ENCODE peak calls at places on chromosomes 3 and 15, in five cellular contexts. L is body of pancreas, C is lower lobe of right lung, M is HCT116, D is psoas muscle. S is an unnamed sample. For H3K4me1 and H3K9me3, the result is how much of the 10 kb centered on the place peaks cover.

GRCh38 chr3:139677341-139678155 is at the start of gene NMNAT3:
- DNase-seq in L (peak), C (peak), M (peak), D (peak), S (peak)

GRCh38 chr3:138438896-138439295 is 4.5 kb downstream of the ESYT3 start:
- DNase-seq in L (no peak), C (no peak), M (no peak), D (no peak), S (no peak)

GRCh38 chr3:147418352-147418751 is 9.2 kb downstream of the ZIC1 start:
- DNase-seq in L (no peak), C (no peak), M (no peak), D (no peak), S (no peak)

GRCh38 chr15:48001393-48002059 is 119.3 kb upstream of the SLC24A5 start:
- DNase-seq in L (no peak), C (no peak), M (no peak), D (no peak), S (no peak)

GRCh38 chr15:31360843-31361763 is 34.5 kb downstream of the KLF13 start:
- DNase-seq in L (peak), C (peak), M (no peak), D (no peak), S (peak)

GRCh38 chr3:13768453-13768852 is 111.4 kb downstream of the WNT7A start:
- DNase-seq in L (no peak), C (no peak), M (no peak), D (no peak), S (no peak)

GRCh38 chr3:116394365-116394764 is 50.9 kb downstream of the LSAMP start:
- DNase-seq in L (no peak), C (no peak), M (no peak), D (no peak), S (no peak)

GRCh38 chr15:68820205-68820588 is 498 bp downstream of the ANP32A start:
- DNase-seq in L (peak), C (peak), M (no peak), D (peak), S (peak)

GRCh38 chr15:80991446-80991845 is 1.8 kb upstream of the MESD start:
- DNase-seq in L (peak), C (no peak), M (no peak), D (peak), S (peak)

GRCh38 chr15:44023176-44023575 is 171.9 kb downstream of the FRMD5 start:
- DNase-seq in L (no peak), C (no peak), M (no peak), D (no peak), S (no peak)

GRCh38 chr15:33737687-33738606 is 230.3 kb upstream of the CHRM5 start:
- DNase-seq in L (peak), C (no peak), M (peak), D (no peak), S (peak)

GRCh38 chr15:33852094-33852493 is 116.2 kb upstream of the CHRM5 start:
- DNase-seq in L (no peak), C (no peak), M (no peak), D (no peak), S (no peak)

GRCh38 chr3:111301238-111301798 is 229.7 kb downstream of the NECTIN3 start:
- DNase-seq in L (no peak), C (no peak), M (no peak), D (no peak), S (no peak)

GRCh38 chr3:139394116-139394515 is 4.7 kb upstream of the COPB2 start:
- DNase-seq in L (no peak), C (no peak), M (no peak), D (no peak), S (no peak)

GRCh38 chr15:85414991-85415390 is 34.6 kb downstream of the AKAP13 start:
- DNase-seq in L (no peak), C (no peak), M (no peak), D (no peak), S (no peak)

GRCh38 chr3:4988815-4989648 is 9.8 kb downstream of the BHLHE40 start:
- DNase-seq in L (peak), C (no peak), M (no peak), D (peak), S (peak)

GRCh38 chr3:143443851-143444331 is 324.3 kb downstream of the CHST2 start:
- DNase-seq in L (peak), C (peak), M (peak), D (peak), S (peak)

GRCh38 chr3:178677961-178678360 is 141.7 kb downstream of the KCNMB2 start:
- DNase-seq in L (no peak), C (no peak), M (no peak), D (no peak), S (no peak)

GRCh38 chr3:31815631-31816440 is 165.2 kb downstream of the OSBPL10 start:
- DNase-seq in L (no peak), C (no peak), M (no peak), D (no peak), S (no peak)

GRCh38 chr15:72389231-72389630 is 8.9 kb upstream of the TMEM202 start:
- DNase-seq in L (peak), C (no peak), M (no peak), D (no peak), S (no peak)

GRCh38 chr3:58038675-58039302 is 30.6 kb downstream of the FLNB start:
- DNase-seq in L (no peak), C (no peak), M (no peak), D (no peak), S (no peak)

GRCh38 chr3:183664913-183665381 is 29.5 kb downstream of the KLHL24 start:
- DNase-seq in L (no peak), C (no peak), M (no peak), D (no peak), S (no peak)

GRCh38 chr15:61889706-61890105 is 170.5 kb downstream of the VPS13C start:
- DNase-seq in L (no peak), C (no peak), M (no peak), D (no peak), S (no peak)

GRCh38 chr15:38769492-38769891 is 204.9 kb upstream of the RASGRP1 start:
- DNase-seq in L (no peak), C (no peak), M (no peak), D (no peak), S (no peak)

GRCh38 chr3:12659316-12660015 is 4.5 kb downstream of the RAF1 start:
- DNase-seq in L (no peak), C (no peak), M (no peak), D (no peak), S (no peak)
- H3K4me1 ChIP-seq in L (half or more), C (half or more), M (under half), D (half or more), S (under half)

GRCh38 chr3:43016513-43016865 is 37.4 kb downstream of the GASK1A start:
- DNase-seq in L (no peak), C (no peak), M (no peak), D (no peak), S (no peak)
- H3K9me3 ChIP-seq in L (under half), C (under half), M (under half), D (under half), S (under half)

GRCh38 chr15:64893481-64894394 is 18.0 kb upstream of the ANKDD1A start:
- DNase-seq in L (peak), C (peak), M (peak), D (peak), S (peak)
- H3K4me3 ChIP-seq in L (no peak), C (peak), M (no peak), D (peak), S (peak)

GRCh38 chr3:11589706-11590105 is 54.0 kb downstream of the VGLL4 start:
- DNase-seq in L (peak), C (no peak), M (no peak), D (no peak), S (no peak)
- H3K4me1 ChIP-seq in L (half or more), C (half or more), M (under half), D (half or more), S (under half)

GRCh38 chr15:100454148-100454547 is 74.6 kb downstream of the CERS3 start:
- DNase-seq in L (no peak), C (no peak), M (no peak), D (no peak), S (no peak)

GRCh38 chr15:100461049-100461448 is 67.7 kb downstream of the CERS3 start:
- DNase-seq in L (no peak), C (no peak), M (no peak), D (no peak), S (no peak)

DNA sequence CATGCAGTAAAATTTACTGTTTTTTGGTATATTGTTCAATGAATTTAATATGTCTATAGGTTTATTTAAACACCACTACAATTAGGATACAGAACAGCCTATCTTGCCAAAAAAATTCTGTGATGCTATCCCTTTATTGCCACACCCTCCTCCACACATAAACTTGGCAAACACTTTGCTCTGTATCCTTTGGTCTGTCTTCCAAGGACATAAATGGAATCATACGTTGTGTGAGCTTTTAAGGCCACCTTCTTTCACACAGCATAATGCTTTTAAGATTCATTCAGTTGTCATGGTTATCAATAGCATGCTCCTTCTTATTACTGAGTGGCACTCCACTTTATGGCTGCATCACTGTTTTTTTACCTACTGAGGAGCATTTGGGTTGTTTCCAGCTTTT is 71.5 kb downstream of the CERS3 start:
- DNase-seq in L (no peak), C (no peak), M (no peak), D (no peak), S (no peak)
- H3K9me3 ChIP-seq in L (under half), C (under half), M (under half), D (under half), S (under half)

GRCh38 chr3:87792532-87793321 is 266.1 kb downstream of the CGGBP1 start:
- DNase-seq in L (peak), C (peak), M (no peak), D (no peak), S (no peak)

GRCh38 chr3:87788516-87788915 is 270.3 kb downstream of the CGGBP1 start:
- DNase-seq in L (no peak), C (no peak), M (no peak), D (no peak), S (no peak)

GRCh38 chr3:87793322-87793877 is 265.4 kb downstream of the CGGBP1 start:
- DNase-seq in L (peak), C (no peak), M (no peak), D (no peak), S (no peak)

GRCh38 chr3:87791248-87792027 is 267.4 kb downstream of the CGGBP1 start:
- DNase-seq in L (no peak), C (no peak), M (no peak), D (no peak), S (no peak)

DNA sequence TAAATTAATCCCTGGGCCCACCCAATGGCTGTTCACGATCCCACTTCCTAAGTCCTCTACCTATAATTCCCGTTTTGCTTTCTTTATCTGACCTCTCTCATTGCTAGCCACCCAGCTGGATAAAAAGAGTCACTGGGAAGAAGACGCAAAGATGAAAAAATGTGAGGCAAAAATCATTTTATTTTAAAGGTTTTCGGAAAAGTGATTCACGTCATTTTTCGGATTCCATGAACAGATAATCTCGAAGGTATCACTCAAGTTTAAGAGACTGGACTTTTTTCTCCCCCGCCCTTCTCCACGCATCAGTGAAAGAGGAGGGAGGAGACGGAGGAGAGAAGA is 266.6 kb downstream of the CGGBP1 start:
- DNase-seq in L (no peak), C (no peak), M (no peak), D (no peak), S (no peak)
- H3K4me3 ChIP-seq in L (no peak), C (peak), M (no peak), D (peak), S (peak)

GRCh38 chr3:42366550-42366949 is 43.9 kb downstream of the LYZL4 start:
- DNase-seq in L (no peak), C (no peak), M (no peak), D (no peak), S (no peak)
- H3K4me1 ChIP-seq in L (under half), C (under half), M (under half), D (under half), S (under half)

S was measured in colonic mucosa.